ENCODE peak calls at places on chromosomes 4 and X, in five cellular contexts. X is prostate gland, N is SK-N-SH, A is upper lobe of left lung, V is spleen. Q is an unnamed sample.

GRCh38 chrX:149630681-149631292 is 805 bp downstream of the TMEM185A start:
- DNase-seq in V (no peak), X (no peak), N (peak; percentile 37), A (no peak), Q (no peak)

GRCh38 chrX:106608016-106608415 is 3.8 kb upstream of the RADX start:
- DNase-seq in N (no peak), V (no peak), A (peak; percentile 21), X (no peak), Q (no peak)

GRCh38 chr4:58940167-58940566 is 1830.0 kb upstream of the IGFBP7 start:
- DNase-seq in V (no peak), A (no peak), N (no peak), X (no peak), Q (no peak)

GRCh38 chr4:112664611-112665010 is 27.7 kb downstream of the LARP7 start:
- DNase-seq in V (no peak), A (no peak), N (no peak), X (peak; percentile 10), Q (no peak)

GRCh38 chr4:33722800-33723511 is 2521.4 kb downstream of the ARAP2 start:
- DNase-seq in X (no peak), N (peak; percentile 5), A (no peak), V (no peak), Q (no peak)

GRCh38 chr4:5027366-5027765 is 8.1 kb upstream of the CYTL1 start:
- DNase-seq in V (no peak), N (no peak), A (no peak), X (no peak), Q (no peak)

GRCh38 chr4:57064120-57064519 is 46.1 kb downstream of the IGFBP7 start:
- DNase-seq in A (no peak), X (no peak), N (no peak), V (no peak), Q (no peak)

GRCh38 chr4:179671609-179672008 is 2229.4 kb upstream of the AGA start:
- DNase-seq in A (no peak), V (no peak), X (no peak), N (peak; percentile 4), Q (no peak)

GRCh38 chr4:102778720-102779119 is 18.0 kb upstream of the MANBA start:
- DNase-seq in A (peak; percentile 50), V (no peak), X (no peak), N (no peak), Q (no peak)

GRCh38 chr4:55445921-55446577 is 50.3 kb downstream of the TMEM165 start:
- DNase-seq in X (no peak), N (no peak), A (no peak), V (no peak), Q (no peak)

GRCh38 chr4:185665655-185666054 is 130.3 kb upstream of the PDLIM3 start:
- DNase-seq in N (no peak), A (no peak), X (no peak), V (no peak), Q (no peak)

GRCh38 chrX:318068-318738 is 393 bp downstream of the GTPBP6 start:
- DNase-seq in X (peak; percentile 99), V (peak; percentile 97), A (peak; percentile 97), N (peak; percentile 88), Q (peak; percentile 100)
- TF ChIP-seq POLR2AphosphoS5 in X (peak; percentile 10), V (peak; percentile 75), A (peak; percentile 35), N (peak; percentile 80), Q (peak; percentile 71)

GRCh38 chr4:142944565-142944964 is 98.5 kb upstream of the INPP4B start:
- DNase-seq in N (no peak), A (no peak), X (no peak), V (no peak), Q (no peak)
- TF ChIP-seq POLR2AphosphoS5 in N (no peak), A (no peak), X (no peak), V (no peak), Q (no peak)

GRCh38 chrX:124242160-124242559 is 90.3 kb upstream of the TEX13D start:
- DNase-seq in X (no peak), V (no peak), N (no peak), A (no peak), Q (no peak)
- TF ChIP-seq POLR2AphosphoS5 in X (no peak), V (no peak), N (no peak), A (no peak), Q (no peak)

GRCh38 chr4:3013323-3013722 is 50.0 kb downstream of the GRK4 start:
- DNase-seq in N (no peak), A (no peak), X (no peak), V (no peak), Q (peak; percentile 28)

GRCh38 chr4:3019471-3019870 is 54.9 kb downstream of the HTT-AS start:
- DNase-seq in X (no peak), A (no peak), N (no peak), V (no peak), Q (no peak)

GRCh38 chr4:3017504-3017903 is 54.1 kb downstream of the GRK4 start:
- DNase-seq in N (peak; percentile 44), V (no peak), A (no peak), X (no peak), Q (no peak)

GRCh38 chr4:3013839-3014350 is 50.5 kb downstream of the GRK4 start:
- DNase-seq in X (no peak), A (no peak), N (no peak), V (no peak), Q (peak; percentile 11)

GRCh38 chr4:3016839-3017410 is 53.6 kb downstream of the GRK4 start:
- DNase-seq in A (no peak), V (no peak), X (no peak), N (peak; percentile 42), Q (peak; percentile 35)
- TF ChIP-seq POLR2AphosphoS5 in A (no peak), V (no peak), X (no peak), N (no peak), Q (no peak)

GRCh38 chr4:115234405-115235093 is 121.1 kb upstream of the NDST4 start:
- DNase-seq in X (no peak), N (peak; percentile 15), V (no peak), A (no peak), Q (no peak)

GRCh38 chr4:115228851-115229250 is 115.4 kb upstream of the NDST4 start:
- DNase-seq in V (no peak), N (peak; percentile 2), A (no peak), X (no peak), Q (no peak)

GRCh38 chr4:115229873-115230272 is 116.5 kb upstream of the NDST4 start:
- DNase-seq in A (no peak), V (no peak), N (no peak), X (no peak), Q (no peak)

GRCh38 chr4:115233600-115233999 is 120.2 kb upstream of the NDST4 start:
- DNase-seq in N (no peak), A (no peak), V (no peak), X (no peak), Q (no peak)
- TF ChIP-seq POLR2AphosphoS5 in N (no peak), A (no peak), V (no peak), X (no peak), Q (no peak)

GRCh38 chrX:13652256-13653021 is 502 bp upstream of the TCEANC start:
- DNase-seq in A (no peak), X (no peak), V (no peak), N (peak; percentile 13), Q (no peak)

GRCh38 chrX:13649823-13650222 is 3.1 kb upstream of the TCEANC start:
- DNase-seq in V (no peak), A (no peak), N (no peak), X (no peak), Q (no peak)

GRCh38 chrX:13650318-13650717 is 2.6 kb upstream of the TCEANC start:
- DNase-seq in A (no peak), N (no peak), V (no peak), X (no peak), Q (no peak)

GRCh38 chrX:13651150-13651549 is 1.8 kb upstream of the TCEANC start:
- DNase-seq in V (no peak), N (no peak), A (no peak), X (no peak), Q (no peak)

GRCh38 chrX:13653022-13653693 is at the start of gene TCEANC:
- DNase-seq in N (peak; percentile 94), X (peak; percentile 91), A (peak; percentile 98), V (peak; percentile 99), Q (peak; percentile 96)
- TF ChIP-seq POLR2AphosphoS5 in N (peak; percentile 82), X (peak; percentile 88), A (peak; percentile 79), V (peak; percentile 92), Q (peak; percentile 6)

Q was measured in suprapubic skin.